ENCODE peak calls at places on chromosomes 11 and 22, in six cellular contexts. G is sigmoid colon; F is neuronal stem cell; E is A549; U is CD8-positive, alpha-beta memory T cell; M is right cardiac atrium. Z is an unnamed sample.

GRCh38 chr22:19607198-19608113 is 83.2 kb upstream of the CLDN5 start:
- DNase-seq in G (no peak), E (no peak), M (no peak), F (no peak), U (peak; percentile 49), Z (peak; percentile 10)

GRCh38 chr11:34188181-34188580 is 82.8 kb downstream of the NAT10 start:
- DNase-seq in F (no peak), M (no peak), G (no peak), E (no peak), U (no peak), Z (peak; percentile 34)

GRCh38 chr22:48321986-48322545 is 1505.6 kb downstream of the BRD1 start:
- DNase-seq in G (peak; percentile 48), M (no peak), F (no peak), U (no peak), E (no peak), Z (no peak)

GRCh38 chr22:43737150-43737828 is 74.8 kb downstream of the EFCAB6 start:
- DNase-seq in E (no peak), F (no peak), G (no peak), M (no peak), U (no peak), Z (no peak)

GRCh38 chr11:129731316-129731715 is 84.3 kb upstream of the TMEM45B start:
- DNase-seq in U (no peak), F (no peak), E (peak; percentile 4), M (no peak), G (no peak), Z (no peak)

GRCh38 chr22:46069518-46070214 is 80.7 kb upstream of the PPARA start:
- DNase-seq in U (peak; percentile 21), F (no peak), E (peak; percentile 96), G (peak; percentile 96), M (peak; percentile 58), Z (no peak)

GRCh38 chr22:46061431-46062231 is 84.7 kb upstream of the WNT7B start:
- DNase-seq in E (no peak), G (peak; percentile 60), F (peak; percentile 91), M (no peak), U (no peak), Z (no peak)

GRCh38 chr11:75626692-75627536 is 41.9 kb downstream of the MAP6 start:
- DNase-seq in M (no peak), F (no peak), G (no peak), U (no peak), E (no peak), Z (no peak)

GRCh38 chr22:28973352-28973751 is 88.3 kb downstream of the C22orf31 start:
- DNase-seq in G (no peak), M (no peak), U (no peak), E (no peak), F (no peak), Z (no peak)

GRCh38 chr11:1484716-1485503 is 1.7 kb downstream of the MOB2 start:
- DNase-seq in U (no peak), M (peak; percentile 42), F (no peak), G (peak; percentile 78), E (no peak), Z (no peak)

GRCh38 chr11:59417023-59417422 is 9.2 kb downstream of the OR5A2 start:
- DNase-seq in U (peak; percentile 21), F (no peak), G (no peak), E (no peak), M (no peak), Z (no peak)

GRCh38 chr11:119716475-119717057 is 12.4 kb downstream of the NECTIN1 start:
- DNase-seq in G (no peak), M (no peak), E (no peak), F (no peak), U (no peak), Z (no peak)
- H3K4me1 ChIP-seq in G (no peaks in the 10 kb centered on the region), M (no peaks in the 10 kb centered on the region), E (peaks cover 18% of the 10 kb centered on the region), F (peaks cover 64% of the 10 kb centered on the region), U (no peaks in the 10 kb centered on the region), Z (peaks cover 23% of the 10 kb centered on the region)

GRCh38 chr11:125583496-125583895 is 9.2 kb upstream of the STT3A start:
- DNase-seq in U (no peak), G (no peak), E (no peak), M (no peak), F (no peak), Z (no peak)

GRCh38 chr11:125572916-125573315 is 3.6 kb downstream of the EI24 start:
- DNase-seq in G (no peak), E (no peak), F (no peak), M (no peak), U (no peak), Z (no peak)

GRCh38 chr11:125579811-125580210 is 10.5 kb downstream of the EI24 start:
- DNase-seq in G (no peak), F (no peak), M (no peak), U (no peak), E (no peak), Z (no peak)

DNA sequence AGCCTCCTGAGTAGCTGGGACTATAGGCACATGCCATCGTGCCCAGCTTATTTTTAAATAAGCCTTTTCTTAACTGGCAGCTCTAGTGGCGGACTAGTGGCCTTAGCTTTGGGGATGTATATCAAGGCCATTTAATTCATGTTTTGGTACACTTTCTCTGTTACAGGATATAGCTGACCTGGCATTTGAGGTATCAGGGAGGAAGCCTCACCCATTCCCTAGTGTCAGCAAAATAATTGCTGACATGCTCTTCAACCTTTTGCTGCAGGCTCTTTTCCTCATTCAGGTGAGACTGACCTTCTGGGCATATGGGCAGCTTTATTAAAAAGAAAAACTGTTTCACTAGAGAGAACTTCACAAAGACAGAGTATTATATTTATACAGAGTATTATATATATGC is 9.5 kb downstream of the EI24 start:
- DNase-seq in E (no peak), G (no peak), M (no peak), F (no peak), U (no peak), Z (no peak)
- H3K27ac ChIP-seq in E (no peak overlapping the region), G (no peak overlapping the region), M (no peak overlapping the region), F (no peak overlapping the region), U (no peak overlapping the region), Z (no peak overlapping the region)

GRCh38 chr11:122195790-122196189 is 79.8 kb upstream of the BLID start:
- DNase-seq in E (no peak), M (no peak), F (no peak), U (no peak), G (no peak), Z (no peak)

GRCh38 chr11:122189259-122189658 is 73.2 kb upstream of the BLID start:
- DNase-seq in F (no peak), G (no peak), E (peak; percentile 82), M (no peak), U (no peak), Z (no peak)

GRCh38 chr11:122197055-122197987 is 81.3 kb upstream of the BLID start:
- DNase-seq in E (peak; percentile 87), U (no peak), G (no peak), M (peak; percentile 24), F (no peak), Z (no peak)

GRCh38 chr11:122193457-122193856 is 77.4 kb upstream of the BLID start:
- DNase-seq in F (no peak), U (no peak), E (no peak), G (no peak), M (no peak), Z (no peak)

DNA sequence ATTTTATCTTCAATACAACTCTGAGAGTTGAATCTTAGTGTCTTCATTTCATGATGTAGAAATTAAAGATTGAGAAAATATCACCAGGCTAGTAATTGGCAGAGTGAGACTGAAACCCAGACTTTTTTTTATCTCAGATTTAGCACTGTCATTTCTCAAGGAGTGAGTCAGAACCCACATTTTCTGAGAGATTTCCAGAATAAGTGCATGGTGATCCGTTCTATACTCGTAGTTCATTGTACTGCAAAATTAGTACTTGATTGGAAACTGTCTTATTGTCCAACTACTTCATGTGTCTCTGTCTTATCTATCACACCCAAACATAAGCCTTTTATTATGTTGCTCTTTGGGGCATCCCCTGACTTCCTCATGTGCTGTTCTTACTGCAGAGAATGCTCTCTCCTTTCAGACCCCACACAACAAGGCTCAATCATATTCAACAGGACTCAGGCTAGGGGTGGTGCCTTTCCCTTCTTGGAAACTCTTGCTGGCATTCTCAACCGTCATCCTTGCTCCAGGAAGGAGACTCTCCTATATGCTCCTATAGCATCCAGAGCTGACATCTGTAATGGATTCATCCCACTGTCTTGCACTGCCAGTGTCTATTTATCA is 76.7 kb upstream of the BLID start:
- DNase-seq in F (no peak), U (no peak), E (no peak), M (no peak), G (no peak), Z (no peak)
- H3K4me1 ChIP-seq in F (no peaks in the 10 kb centered on the region), U (no peaks in the 10 kb centered on the region), E (peaks cover 83% of the 10 kb centered on the region), M (peaks cover 7% of the 10 kb centered on the region), G (peaks cover 30% of the 10 kb centered on the region), Z (peaks cover 6% of the 10 kb centered on the region)

DNA sequence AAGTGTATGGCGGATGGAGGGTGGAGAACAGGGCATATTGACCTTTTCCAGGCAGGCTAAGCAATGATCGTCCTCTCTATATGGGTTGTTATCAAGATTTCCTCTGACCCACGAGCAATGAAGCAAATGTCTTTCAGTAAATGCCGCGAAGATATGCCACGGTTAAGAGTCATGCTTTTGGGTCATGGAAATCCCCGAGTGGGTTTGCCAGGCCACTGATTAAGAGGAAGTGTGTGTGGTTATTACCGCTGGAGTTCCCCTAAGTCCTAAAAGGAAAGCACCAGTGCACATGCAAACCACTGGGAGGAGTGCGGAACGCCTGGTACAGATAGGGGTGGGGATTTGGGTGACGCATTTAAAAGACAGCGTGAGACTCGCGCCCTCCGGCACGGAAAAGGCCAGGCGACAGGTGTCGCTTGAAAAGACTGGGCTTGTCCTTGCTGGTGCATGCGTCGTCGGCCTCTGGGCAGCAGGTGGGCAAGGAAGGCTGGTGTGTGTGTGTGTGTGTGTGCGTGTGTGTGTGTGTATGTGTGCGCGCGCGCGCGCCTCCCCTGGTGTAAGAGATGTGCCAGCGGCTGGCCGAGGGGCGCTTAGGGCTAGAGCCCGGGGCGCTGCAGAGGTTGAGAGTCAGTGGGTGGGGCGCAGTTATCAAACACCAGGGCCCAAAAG is at the start of gene BIRC3:
- DNase-seq in E (peak; percentile 97), U (peak; percentile 93), F (peak; percentile 40), M (peak; percentile 74), G (peak; percentile 92), Z (peak; percentile 87)
- H3K27ac ChIP-seq in E (peak within 1 kb of the TSS; percentile 91), U (peak within 1 kb of the TSS; percentile 86), F (no peak within 1 kb of the TSS), M (peak within 1 kb of the TSS; percentile 81), G (peak within 1 kb of the TSS; percentile 85), Z (no peak within 1 kb of the TSS)

DNA sequence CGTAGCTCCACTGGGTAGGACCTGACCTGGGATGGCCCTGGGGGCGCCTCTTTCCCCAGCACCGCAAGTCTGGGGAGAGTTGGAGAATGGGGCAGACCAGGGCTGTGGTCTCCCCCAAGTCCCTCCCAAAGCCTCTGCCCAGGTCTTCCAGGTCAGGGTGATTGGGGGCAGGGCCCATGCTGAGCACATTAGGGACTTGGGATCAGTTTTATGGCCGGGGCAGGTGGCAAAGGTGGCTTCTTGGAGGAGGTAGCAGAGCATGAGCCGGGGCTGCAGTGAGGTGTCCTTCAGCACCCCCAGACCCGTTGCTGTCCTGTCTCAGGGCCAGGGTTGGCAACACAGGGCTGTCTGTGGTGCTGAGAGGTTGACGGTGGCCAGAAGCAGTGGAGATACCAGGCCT is 6.0 kb downstream of the RELT start:
- DNase-seq in F (no peak), M (no peak), G (no peak), U (no peak), E (no peak), Z (peak; percentile 35)
- H3K4me1 ChIP-seq in F (peaks cover 33% of the 10 kb centered on the region), M (peaks cover 2% of the 10 kb centered on the region), G (peaks cover 19% of the 10 kb centered on the region), U (peaks cover 52% of the 10 kb centered on the region), E (peaks cover 60% of the 10 kb centered on the region), Z (peaks cover 76% of the 10 kb centered on the region)

Z was measured in cardiac muscle cell.